ENCODE peak calls at places on chromosomes 5 and 9, in six cellular contexts. G is mesendoderm, U is astrocyte of the cerebellum, Q is BE2C, H is iPS DF 6.9, R is A549. E is an unnamed sample.

GRCh38 chr5:135426102-135427082 is 20.8 kb downstream of the DCANP1 start:
- DNase-seq in U (no peak), Q (peak), G (peak), H (no peak), R (peak), E (no peak)

GRCh38 chr9:134131471-134132207 is 4.2 kb upstream of the WDR5 start:
- DNase-seq in H (no peak), R (no peak), U (no peak), G (peak), Q (no peak), E (no peak)

GRCh38 chr9:86099695-86100364 is 472 bp upstream of the GOLM1 start:
- DNase-seq in Q (no peak), U (no peak), R (peak), G (peak), H (no peak), E (no peak)

GRCh38 chr9:92147030-92147853 is 32.0 kb upstream of the SPTLC1 start:
- DNase-seq in R (peak), Q (no peak), H (no peak), G (peak), U (peak), E (peak)

GRCh38 chr9:31140316-31140715 is 1244.1 kb upstream of the ACO1 start:
- DNase-seq in U (peak), H (no peak), Q (no peak), R (no peak), G (peak), E (no peak)

GRCh38 chr5:172731286-172732073 is 39.5 kb downstream of the DUSP1 start:
- DNase-seq in Q (no peak), R (peak), U (no peak), G (peak), H (no peak), E (no peak)

GRCh38 chr5:32027717-32028321 is 146.3 kb downstream of the GOLPH3 start:
- DNase-seq in Q (peak), R (peak), U (peak), H (no peak), G (peak), E (peak)

GRCh38 chr9:18472915-18473314 is 1.0 kb upstream of the ADAMTSL1 start:
- DNase-seq in H (no peak), Q (no peak), U (no peak), R (no peak), G (peak), E (no peak)

GRCh38 chr9:97772145-97772544 is 75.0 kb upstream of the XPA start:
- DNase-seq in Q (no peak), H (no peak), G (peak), U (no peak), R (no peak), E (no peak)

GRCh38 chr5:34553544-34553943 is 102.6 kb upstream of the RAI14 start:
- DNase-seq in H (no peak), U (no peak), Q (no peak), G (no peak), R (no peak), E (no peak)

GRCh38 chr5:111545031-111545430 is 32.7 kb upstream of the STARD4 start:
- DNase-seq in H (no peak), U (no peak), G (no peak), R (no peak), Q (no peak), E (no peak)

GRCh38 chr5:36841657-36842056 is 34.9 kb upstream of the NIPBL start:
- DNase-seq in G (no peak), U (no peak), Q (no peak), R (no peak), H (no peak), E (no peak)

DNA sequence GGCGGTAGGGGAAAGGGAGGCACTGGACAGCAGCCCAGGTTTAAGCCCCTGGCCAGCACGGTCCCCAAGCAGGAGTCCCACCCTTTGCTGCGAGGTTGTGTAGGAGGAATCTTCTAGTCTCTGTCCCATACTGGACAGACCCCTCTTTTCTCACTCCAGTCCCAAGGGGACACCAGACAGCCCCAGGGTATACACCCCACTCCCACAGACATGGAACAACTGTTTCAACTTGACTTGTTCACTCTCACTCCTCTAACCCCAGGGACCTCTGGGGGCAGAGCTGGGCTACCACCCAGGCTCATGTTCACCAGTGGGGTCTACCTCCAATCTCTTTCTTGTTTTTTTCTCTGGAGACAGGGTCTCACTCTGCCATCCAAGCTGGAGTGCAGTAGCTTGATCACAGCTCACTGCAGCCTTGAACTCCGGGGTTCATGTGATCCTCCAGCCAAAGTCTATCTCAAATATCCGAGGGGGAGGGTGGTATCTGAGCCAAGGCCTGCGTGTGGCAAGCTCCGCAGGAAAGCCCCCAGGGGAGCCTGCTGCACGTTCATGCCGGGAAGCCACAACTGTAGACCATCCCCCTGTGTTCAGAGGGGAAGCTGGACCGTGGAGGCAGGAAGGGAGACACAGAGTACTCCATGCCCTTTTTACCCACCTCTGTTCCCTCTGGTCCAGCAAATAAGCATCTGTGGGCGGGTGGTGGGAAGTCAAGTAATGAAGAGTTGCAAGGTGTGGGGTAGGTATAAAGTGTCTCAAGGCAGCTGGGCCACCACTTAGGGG is 1.8 kb downstream of the PTGES2 start:
- DNase-seq in R (no peak), U (no peak), H (no peak), G (no peak), Q (no peak), E (no peak)
- H3K4me3 ChIP-seq in R (peak), U (peak), H (no peak), G (no peak), Q (peak), E (peak)

DNA sequence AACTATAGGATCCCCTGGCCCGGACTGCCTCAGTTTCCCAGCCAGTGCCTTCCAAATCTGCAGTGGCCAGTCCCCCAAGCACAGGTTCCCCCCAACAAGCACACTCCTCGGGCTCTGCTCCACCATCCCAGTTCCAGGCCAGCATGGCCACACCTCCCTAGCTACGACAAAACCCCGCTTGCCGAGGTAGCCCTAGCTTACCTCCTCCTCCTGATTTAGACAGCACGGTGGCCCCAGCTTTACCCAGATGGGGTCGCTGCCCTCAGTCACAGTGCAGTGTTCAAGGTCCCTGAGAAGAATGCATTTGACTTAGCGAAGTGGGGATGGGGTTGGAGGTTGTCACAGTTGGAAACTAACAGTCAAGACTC is 40.8 kb upstream of the GARNL3 start:
- DNase-seq in G (no peak), U (no peak), R (no peak), H (no peak), Q (no peak), E (no peak)
- H3K4me3 ChIP-seq in G (no peak), U (peak), R (peak), H (peak), Q (no peak), E (peak)

DNA sequence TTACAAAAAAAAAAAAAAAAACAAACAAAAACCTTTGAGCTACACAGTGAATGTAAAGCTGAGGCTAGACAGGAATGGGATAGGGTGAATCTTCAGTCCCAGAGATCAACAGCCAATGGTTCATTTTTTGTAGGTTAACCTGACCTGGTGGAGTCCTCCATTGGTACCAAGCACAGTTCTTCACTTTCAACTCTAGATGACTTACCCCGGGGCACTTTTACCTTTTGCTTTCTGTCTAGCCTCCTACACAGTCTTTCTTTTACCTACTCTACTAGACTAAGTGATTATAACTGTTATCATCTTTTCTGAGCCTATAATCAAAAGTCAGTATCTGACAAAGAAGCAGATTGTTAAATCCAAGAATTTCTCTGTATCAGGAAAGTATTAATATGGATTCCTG is 50.9 kb downstream of the ANXA2R start:
- DNase-seq in G (no peak), H (no peak), U (no peak), Q (no peak), R (no peak), E (no peak)
- H3K4me3 ChIP-seq in G (no peak), H (no peak), U (no peak), Q (no peak), R (no peak), E (no peak)

DNA sequence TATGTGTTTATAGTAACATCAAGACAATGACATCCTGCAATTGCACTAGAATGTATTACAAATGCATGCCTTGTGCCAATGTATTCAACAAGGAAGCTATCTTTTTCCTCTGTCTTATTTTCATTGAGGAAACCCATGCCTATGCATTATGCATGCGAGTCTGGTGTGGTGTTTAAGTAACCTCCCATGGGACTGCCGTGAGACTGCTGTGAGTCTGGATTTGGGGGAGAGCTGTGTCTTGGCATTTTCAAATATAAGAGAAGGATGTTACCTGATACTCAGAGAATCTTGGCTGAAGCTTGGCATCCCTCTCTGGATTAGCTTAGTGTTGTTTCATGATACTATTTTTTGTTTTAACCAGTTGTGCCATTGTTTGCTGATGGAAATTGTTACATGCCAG is 98.3 kb downstream of the F2RL2 start:
- DNase-seq in G (no peak), H (no peak), R (no peak), U (peak), Q (no peak), E (no peak)
- H3K4me3 ChIP-seq in G (no peak), H (no peak), R (no peak), U (no peak), Q (no peak), E (no peak)

GRCh38 chr9:5510991-5511390 is 660 bp downstream of the PDCD1LG2 start:
- DNase-seq in U (no peak), R (no peak), H (no peak), G (no peak), Q (peak), E (no peak)
- H3K4me3 ChIP-seq in U (peak), R (no peak), H (no peak), G (no peak), Q (no peak), E (peak)

GRCh38 chr9:112032009-112032408 is 135.4 kb downstream of the UGCG start:
- DNase-seq in Q (no peak), G (no peak), U (no peak), R (no peak), H (no peak), E (no peak)
- H3K4me3 ChIP-seq in Q (no peak), G (no peak), U (no peak), R (no peak), H (no peak), E (no peak)

DNA sequence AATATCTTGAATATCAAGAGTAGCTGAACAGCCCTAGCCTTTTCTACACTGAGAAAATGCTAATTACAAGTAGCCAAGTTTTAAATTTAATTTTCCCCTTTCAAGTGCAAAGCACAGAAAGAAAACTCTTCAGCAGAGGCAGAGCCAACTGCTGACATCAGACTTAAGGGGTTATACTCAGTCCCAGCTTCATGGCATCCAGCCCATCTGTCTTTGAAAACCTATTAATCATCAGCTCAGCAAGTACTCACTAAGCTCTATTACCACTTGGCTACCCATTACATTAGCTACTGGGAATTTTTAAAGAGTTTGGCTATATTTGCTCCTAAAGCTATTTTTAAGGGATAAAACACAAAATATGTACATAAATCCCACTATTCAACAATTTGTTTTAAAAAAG is 220.6 kb downstream of the SLC12A2 start:
- DNase-seq in U (peak), G (no peak), H (no peak), Q (no peak), R (no peak), E (peak)
- H3K4me3 ChIP-seq in U (no peak), G (no peak), H (no peak), Q (no peak), R (no peak), E (no peak)